ENCODE peak calls at places on chromosomes 7 and 10, in seven cellular contexts. One of them, this sample, is unnamed.

GRCh38 chr7:127981965-127982364 is 49.3 kb downstream of the LRRC4 start:
- DNase-seq in cardiac muscle cell: no peak
- DNase-seq in GM23338: no peak
- DNase-seq in Calu3: no peak
- DNase-seq in GM13977: no peak
- DNase-seq in GM12865: no peak
- DNase-seq in OCI-LY7: peak; percentile 10
- DNase-seq in this sample: no peak

GRCh38 chr7:124690840-124691239 is 74.8 kb downstream of the GPR37 start:
- DNase-seq in cardiac muscle cell: no peak
- DNase-seq in GM23338: no peak
- DNase-seq in Calu3: no peak
- DNase-seq in GM13977: no peak
- DNase-seq in GM12865: no peak
- DNase-seq in OCI-LY7: no peak
- DNase-seq in this sample: no peak

GRCh38 chr7:38838992-38839391 is 70.0 kb downstream of the VPS41 start:
- DNase-seq in cardiac muscle cell: no peak
- DNase-seq in GM23338: no peak
- DNase-seq in Calu3: no peak
- DNase-seq in GM13977: no peak
- DNase-seq in GM12865: no peak
- DNase-seq in OCI-LY7: no peak
- DNase-seq in this sample: no peak

GRCh38 chr10:14009315-14010082 is 321.2 kb downstream of the FRMD4A start:
- DNase-seq in cardiac muscle cell: peak; percentile 79
- DNase-seq in GM23338: no peak
- DNase-seq in Calu3: peak; percentile 50
- DNase-seq in GM13977: peak; percentile 52
- DNase-seq in GM12865: peak; percentile 95
- DNase-seq in OCI-LY7: no peak
- DNase-seq in this sample: peak; percentile 28

GRCh38 chr7:157211710-157212109 is 73.0 kb downstream of the UBE3C start:
- DNase-seq in cardiac muscle cell: peak; percentile 72
- DNase-seq in GM23338: no peak
- DNase-seq in Calu3: no peak
- DNase-seq in GM13977: no peak
- DNase-seq in GM12865: no peak
- DNase-seq in OCI-LY7: no peak
- DNase-seq in this sample: no peak

GRCh38 chr10:1406976-1407945 is 330.1 kb downstream of the ADARB2 start:
- DNase-seq in cardiac muscle cell: no peak
- DNase-seq in GM23338: no peak
- DNase-seq in Calu3: no peak
- DNase-seq in GM13977: no peak
- DNase-seq in GM12865: no peak
- DNase-seq in OCI-LY7: no peak
- DNase-seq in this sample: no peak

GRCh38 chr10:68955414-68955785 is 570 bp upstream of the DDX21 start:
- DNase-seq in cardiac muscle cell: no peak
- DNase-seq in GM23338: peak; percentile 47
- DNase-seq in Calu3: peak; percentile 28
- DNase-seq in GM13977: no peak
- DNase-seq in GM12865: no peak
- DNase-seq in OCI-LY7: no peak
- DNase-seq in this sample: no peak

GRCh38 chr10:60331886-60332285 is 57.8 kb downstream of the ANK3 start:
- DNase-seq in cardiac muscle cell: no peak
- DNase-seq in GM23338: no peak
- DNase-seq in Calu3: no peak
- DNase-seq in GM13977: no peak
- DNase-seq in GM12865: no peak
- DNase-seq in OCI-LY7: no peak
- DNase-seq in this sample: no peak

GRCh38 chr7:105219771-105220160 is 169.0 kb downstream of the SRPK2 start:
- DNase-seq in cardiac muscle cell: peak; percentile 13
- DNase-seq in GM23338: no peak
- DNase-seq in Calu3: no peak
- DNase-seq in GM13977: no peak
- DNase-seq in GM12865: no peak
- DNase-seq in OCI-LY7: no peak
- DNase-seq in this sample: no peak

GRCh38 chr7:938546-939185 is 15.8 kb downstream of the ADAP1 start:
- DNase-seq in cardiac muscle cell: no peak
- DNase-seq in GM23338: no peak
- DNase-seq in Calu3: no peak
- DNase-seq in GM13977: no peak
- DNase-seq in GM12865: no peak
- DNase-seq in OCI-LY7: no peak
- DNase-seq in this sample: no peak

GRCh38 chr10:43203491-43204393 is 63.1 kb downstream of the RASGEF1A start:
- DNase-seq in cardiac muscle cell: peak; percentile 19
- DNase-seq in GM23338: peak; percentile 77
- DNase-seq in Calu3: no peak
- DNase-seq in GM13977: no peak
- DNase-seq in GM12865: peak; percentile 18
- DNase-seq in OCI-LY7: peak; percentile 38
- DNase-seq in this sample: no peak

GRCh38 chr7:135169141-135169935 is 1.2 kb downstream of the CYREN start:
- DNase-seq in cardiac muscle cell: peak; percentile 40
- DNase-seq in GM23338: peak; percentile 79
- DNase-seq in Calu3: peak; percentile 77
- DNase-seq in GM13977: peak; percentile 81
- DNase-seq in GM12865: peak; percentile 91
- DNase-seq in OCI-LY7: peak; percentile 75
- DNase-seq in this sample: peak; percentile 74

GRCh38 chr10:8418631-8419030 is 364.1 kb downstream of the GATA3 start:
- DNase-seq in cardiac muscle cell: peak; percentile 68
- DNase-seq in GM23338: no peak
- DNase-seq in Calu3: no peak
- DNase-seq in GM13977: no peak
- DNase-seq in GM12865: no peak
- DNase-seq in OCI-LY7: no peak
- DNase-seq in this sample: no peak

GRCh38 chr10:45602082-45602730 is 70.4 kb downstream of the ZFAND4 start:
- DNase-seq in cardiac muscle cell: peak; percentile 56
- DNase-seq in GM23338: no peak
- DNase-seq in Calu3: no peak
- DNase-seq in GM13977: no peak
- DNase-seq in GM12865: no peak
- DNase-seq in OCI-LY7: no peak
- DNase-seq in this sample: no peak

GRCh38 chr10:94011296-94011695 is 17.6 kb downstream of the PLCE1 start:
- DNase-seq in cardiac muscle cell: no peak
- DNase-seq in GM23338: no peak
- DNase-seq in Calu3: no peak
- DNase-seq in GM13977: no peak
- DNase-seq in GM12865: no peak
- DNase-seq in OCI-LY7: no peak
- DNase-seq in this sample: no peak

DNA sequence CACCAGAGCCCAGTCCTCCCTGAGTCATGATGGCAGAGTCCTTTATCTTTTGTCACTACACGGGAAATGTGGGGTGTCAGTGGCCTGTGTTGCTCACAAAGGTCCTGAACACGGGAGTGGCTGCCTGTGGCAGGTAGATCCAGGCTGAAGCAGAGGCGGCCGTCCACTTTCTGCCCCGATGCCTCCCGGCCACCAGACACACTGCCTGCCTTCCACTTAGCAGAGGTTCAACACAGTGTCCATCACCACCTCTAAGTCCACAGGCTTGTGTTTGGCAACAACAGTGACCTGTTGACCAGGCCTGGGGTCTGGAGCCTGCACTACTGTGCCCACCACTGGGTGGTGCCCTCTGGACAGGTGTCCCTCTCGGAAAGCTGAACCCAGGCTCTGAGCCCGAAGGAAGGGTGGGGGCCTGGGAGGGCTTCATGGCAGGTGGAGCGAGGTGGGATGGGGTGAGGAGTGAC is 49.9 kb upstream of the CAMK2B start:
- DNase-seq in cardiac muscle cell: no peak
- DNase-seq in GM23338: peak; percentile 76
- DNase-seq in Calu3: peak; percentile 59
- DNase-seq in GM13977: no peak
- DNase-seq in GM12865: no peak
- DNase-seq in OCI-LY7: no peak
- DNase-seq in this sample: no peak
- TF ChIP-seq CTCF in cardiac muscle cell: no peak
- TF ChIP-seq CTCF in GM23338: peak; percentile 86
- TF ChIP-seq CTCF in Calu3: peak; percentile 59
- TF ChIP-seq CTCF in GM13977: peak; percentile 44
- TF ChIP-seq CTCF in GM12865: peak; percentile 34
- TF ChIP-seq CTCF in OCI-LY7: peak; percentile 41
- TF ChIP-seq CTCF in this sample: peak; percentile 25

GRCh38 chr7:103912906-103913610 is 76.4 kb downstream of the RELN start:
- DNase-seq in cardiac muscle cell: no peak
- DNase-seq in GM23338: no peak
- DNase-seq in Calu3: no peak
- DNase-seq in GM13977: no peak
- DNase-seq in GM12865: no peak
- DNase-seq in OCI-LY7: no peak
- DNase-seq in this sample: no peak

GRCh38 chr7:103918928-103919868 is 70.3 kb downstream of the RELN start:
- DNase-seq in cardiac muscle cell: no peak
- DNase-seq in GM23338: no peak
- DNase-seq in Calu3: no peak
- DNase-seq in GM13977: no peak
- DNase-seq in GM12865: no peak
- DNase-seq in OCI-LY7: no peak
- DNase-seq in this sample: no peak

GRCh38 chr7:103915958-103916357 is 73.5 kb downstream of the RELN start:
- DNase-seq in cardiac muscle cell: no peak
- DNase-seq in GM23338: no peak
- DNase-seq in Calu3: peak; percentile 40
- DNase-seq in GM13977: no peak
- DNase-seq in GM12865: no peak
- DNase-seq in OCI-LY7: no peak
- DNase-seq in this sample: no peak

DNA sequence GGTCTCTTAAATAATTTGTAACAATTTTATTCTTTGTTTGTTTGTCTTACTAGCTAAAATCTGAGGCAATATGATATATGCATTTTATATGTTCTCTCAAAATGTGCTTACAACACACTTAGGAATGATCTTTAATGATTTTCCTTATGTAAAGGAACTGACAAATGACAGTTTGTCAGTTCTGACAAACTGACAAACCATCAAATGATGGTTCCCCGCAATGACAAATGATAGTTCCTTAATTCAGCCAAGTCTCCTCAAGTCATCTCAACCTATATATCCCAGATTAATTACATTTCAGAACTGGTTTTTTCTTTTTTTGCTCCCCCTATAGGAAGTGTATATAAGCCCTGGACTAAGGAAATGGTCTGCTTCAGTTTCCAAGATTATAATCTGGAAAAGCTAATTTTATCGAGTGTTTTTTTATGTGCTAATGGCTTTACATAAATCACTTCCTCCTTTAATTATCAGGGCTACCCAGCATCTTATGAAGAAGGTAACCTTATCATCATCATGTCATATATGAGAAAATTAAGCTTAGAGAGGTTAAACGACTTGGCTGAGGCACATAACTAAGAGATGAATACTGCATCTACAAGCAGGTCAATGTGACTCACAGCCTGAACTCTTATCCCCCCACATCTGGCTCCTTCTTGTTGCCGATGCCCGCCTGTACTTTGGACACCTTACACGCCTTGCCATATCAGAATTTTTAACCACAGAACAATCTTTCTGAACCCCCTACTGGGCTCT is 75.1 kb downstream of the RELN start:
- DNase-seq in cardiac muscle cell: no peak
- DNase-seq in GM23338: no peak
- DNase-seq in Calu3: peak; percentile 24
- DNase-seq in GM13977: no peak
- DNase-seq in GM12865: no peak
- DNase-seq in OCI-LY7: no peak
- DNase-seq in this sample: no peak
- TF ChIP-seq CTCF in cardiac muscle cell: no peak
- TF ChIP-seq CTCF in GM23338: no peak
- TF ChIP-seq CTCF in Calu3: no peak
- TF ChIP-seq CTCF in GM13977: no peak
- TF ChIP-seq CTCF in GM12865: no peak
- TF ChIP-seq CTCF in OCI-LY7: no peak
- TF ChIP-seq CTCF in this sample: no peak

DNA sequence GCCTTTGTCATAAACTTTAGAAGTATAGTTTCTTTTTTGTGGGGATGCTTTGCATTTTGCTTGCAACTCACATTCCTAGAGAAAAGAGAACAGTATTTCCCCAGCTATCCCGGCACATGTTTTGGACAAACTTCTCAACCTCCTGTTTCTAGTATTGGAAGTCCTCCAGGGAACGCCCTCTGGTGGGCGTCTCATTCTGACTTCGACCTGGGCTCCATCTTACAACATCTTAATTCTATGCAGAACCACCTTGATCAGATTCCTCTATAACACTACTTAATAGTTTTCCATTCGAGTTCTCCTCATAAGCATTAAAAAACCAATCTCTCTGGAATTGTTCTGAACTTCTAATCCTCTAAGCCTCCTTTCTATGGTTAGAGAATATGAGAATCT is 139.5 kb upstream of the FZD8 start:
- DNase-seq in cardiac muscle cell: peak; percentile 25
- DNase-seq in GM23338: peak; percentile 81
- DNase-seq in Calu3: peak; percentile 45
- DNase-seq in GM13977: no peak
- DNase-seq in GM12865: peak; percentile 18
- DNase-seq in OCI-LY7: peak; percentile 25
- DNase-seq in this sample: no peak
- TF ChIP-seq CTCF in cardiac muscle cell: peak; percentile 22
- TF ChIP-seq CTCF in GM23338: peak; percentile 70
- TF ChIP-seq CTCF in Calu3: peak; percentile 18
- TF ChIP-seq CTCF in GM13977: no peak
- TF ChIP-seq CTCF in GM12865: peak; percentile 26
- TF ChIP-seq CTCF in OCI-LY7: peak; percentile 73
- TF ChIP-seq CTCF in this sample: no peak

GRCh38 chr10:50362547-50363125 is 111.3 kb upstream of the ASAH2 start:
- DNase-seq in cardiac muscle cell: no peak
- DNase-seq in GM23338: no peak
- DNase-seq in Calu3: no peak
- DNase-seq in GM13977: peak; percentile 52
- DNase-seq in GM12865: peak; percentile 82
- DNase-seq in OCI-LY7: peak; percentile 90
- DNase-seq in this sample: peak; percentile 51

GRCh38 chr10:50369931-50370330 is 118.6 kb upstream of the ASAH2 start:
- DNase-seq in cardiac muscle cell: no peak
- DNase-seq in GM23338: no peak
- DNase-seq in Calu3: no peak
- DNase-seq in GM13977: no peak
- DNase-seq in GM12865: no peak
- DNase-seq in OCI-LY7: no peak
- DNase-seq in this sample: no peak

GRCh38 chr10:50361946-50362345 is 110.6 kb upstream of the ASAH2 start:
- DNase-seq in cardiac muscle cell: no peak
- DNase-seq in GM23338: no peak
- DNase-seq in Calu3: no peak
- DNase-seq in GM13977: no peak
- DNase-seq in GM12865: peak; percentile 24
- DNase-seq in OCI-LY7: peak; percentile 79
- DNase-seq in this sample: no peak

DNA sequence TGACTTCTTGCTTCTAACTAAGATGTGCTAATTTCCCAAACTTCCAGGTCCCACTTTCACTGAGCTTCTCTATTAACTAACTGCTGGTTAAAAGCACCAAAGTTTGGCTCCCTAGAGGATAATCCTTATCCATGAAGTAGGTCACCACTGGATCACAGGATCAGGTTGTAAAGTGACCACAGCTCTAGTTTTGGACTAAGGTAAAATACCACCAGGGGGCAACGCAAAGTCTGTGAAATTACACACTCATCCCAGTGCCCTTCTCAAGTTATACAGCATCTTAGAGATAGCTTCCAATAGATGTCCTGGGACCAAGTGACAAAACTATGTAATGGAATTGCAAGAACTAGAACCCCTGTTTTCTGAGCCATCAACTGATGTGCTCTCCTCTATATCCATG is 116.4 kb upstream of the ASAH2 start:
- DNase-seq in cardiac muscle cell: peak; percentile 64
- DNase-seq in GM23338: peak; percentile 78
- DNase-seq in Calu3: peak; percentile 30
- DNase-seq in GM13977: no peak
- DNase-seq in GM12865: peak; percentile 25
- DNase-seq in OCI-LY7: peak; percentile 56
- DNase-seq in this sample: no peak
- TF ChIP-seq CTCF in cardiac muscle cell: peak; percentile 60
- TF ChIP-seq CTCF in GM23338: peak; percentile 71
- TF ChIP-seq CTCF in Calu3: no peak
- TF ChIP-seq CTCF in GM13977: peak; percentile 36
- TF ChIP-seq CTCF in GM12865: peak; percentile 25
- TF ChIP-seq CTCF in OCI-LY7: peak; percentile 79
- TF ChIP-seq CTCF in this sample: peak; percentile 33

This sample was measured in GM10248.